ENCODE peak calls at places on chromosomes 16 and 17, in seven cellular contexts. N is Karpas-422, T is PC-9, F is MM.1S, Z is GM23338, J is HCT116, Y is PC-3. A is an unnamed sample. For H3K9me2 and H3K27me3, the result is how much of the 10 kb centered on the place peaks cover.

GRCh38 chr17:78375401-78376079 is 2.9 kb upstream of the PGS1 start:
- DNase-seq in N (no peak), T (no peak), F (no peak), Z (no peak), J (no peak), Y (peak), A (peak)

GRCh38 chr17:48389903-48390302 is 40.1 kb downstream of the SKAP1 start:
- DNase-seq in N (no peak), T (no peak), F (no peak), Z (no peak), J (no peak), Y (no peak), A (no peak)

GRCh38 chr16:66881014-66881417 is 701 bp downstream of the PDP2 start:
- DNase-seq in N (peak), T (no peak), F (no peak), Z (peak), J (no peak), Y (no peak), A (peak)

GRCh38 chr16:64481497-64481896 is 640.4 kb downstream of the CDH11 start:
- DNase-seq in N (no peak), T (no peak), F (no peak), Z (no peak), J (no peak), Y (no peak), A (no peak)

GRCh38 chr16:65667013-65667578 is 545.2 kb upstream of the CDH11 start:
- DNase-seq in N (peak), T (no peak), F (no peak), Z (peak), J (no peak), Y (peak), A (peak)

GRCh38 chr17:83089322-83090156 is 10.1 kb downstream of the METRNL start:
- DNase-seq in N (no peak), T (peak), F (no peak), Z (no peak), J (no peak), Y (peak), A (peak)

GRCh38 chr16:65318590-65319267 is 196.9 kb upstream of the CDH11 start:
- DNase-seq in N (no peak), T (no peak), F (no peak), Z (peak), J (no peak), Y (no peak), A (no peak)

GRCh38 chr17:67020293-67020766 is 24.0 kb upstream of the CACNG1 start:
- DNase-seq in N (no peak), T (no peak), F (no peak), Z (no peak), J (no peak), Y (no peak), A (no peak)

GRCh38 chr16:88448461-88449266 is 4.4 kb upstream of the ZFPM1 start:
- DNase-seq in N (no peak), T (no peak), F (no peak), Z (no peak), J (no peak), Y (no peak), A (no peak)

GRCh38 chr17:11493947-11494346 is 104.3 kb upstream of the DNAH9 start:
- DNase-seq in N (no peak), T (no peak), F (no peak), Z (no peak), J (no peak), Y (no peak), A (no peak)

GRCh38 chr16:17372383-17372782 is 98.4 kb downstream of the XYLT1 start:
- DNase-seq in N (no peak), T (no peak), F (no peak), Z (no peak), J (no peak), Y (no peak), A (peak)

GRCh38 chr16:17377360-17378324 is 93.1 kb downstream of the XYLT1 start:
- DNase-seq in N (no peak), T (no peak), F (peak), Z (no peak), J (no peak), Y (no peak), A (peak)

GRCh38 chr16:17375388-17376304 is 95.1 kb downstream of the XYLT1 start:
- DNase-seq in N (peak), T (no peak), F (no peak), Z (no peak), J (no peak), Y (no peak), A (no peak)

GRCh38 chr16:17373533-17373932 is 97.2 kb downstream of the XYLT1 start:
- DNase-seq in N (no peak), T (no peak), F (no peak), Z (no peak), J (no peak), Y (no peak), A (no peak)

GRCh38 chr16:17374668-17375255 is 96.0 kb downstream of the XYLT1 start:
- DNase-seq in N (no peak), T (no peak), F (no peak), Z (no peak), J (no peak), Y (no peak), A (no peak)
- H3K9me2 ChIP-seq in N (under half), T (under half), F (under half), Z (under half), J (under half), Y (under half), A (under half)

DNA sequence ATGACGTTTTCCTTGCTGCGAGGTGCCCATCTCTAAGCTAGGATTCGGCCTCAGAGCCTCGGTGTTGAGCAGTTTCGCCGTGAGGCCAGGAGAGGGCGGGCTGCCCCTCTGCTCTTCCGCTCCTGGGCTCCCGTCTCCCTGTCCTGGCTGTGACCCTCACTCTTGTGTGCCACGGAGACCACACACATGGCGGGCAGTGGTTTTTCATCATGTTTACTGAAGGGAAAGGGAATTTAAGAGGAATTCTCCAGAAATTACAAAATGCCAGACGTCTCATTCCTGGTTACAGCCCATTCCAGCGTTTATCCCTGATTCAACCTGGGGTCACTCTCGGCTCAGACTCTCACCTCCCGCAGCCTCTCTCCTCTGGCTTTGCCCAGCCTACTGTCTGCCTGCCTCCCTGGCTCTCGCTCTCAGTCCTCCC is 96.8 kb upstream of the ELAC2 start:
- DNase-seq in N (peak), T (no peak), F (no peak), Z (peak), J (peak), Y (peak), A (peak)
- H3K27me3 ChIP-seq in N (under half), T (under half), F (under half), Z (under half), J (under half), Y (half or more), A (under half)

GRCh38 chr17:297758-298157 is 54.8 kb downstream of the RPH3AL start:
- DNase-seq in N (no peak), T (no peak), F (no peak), Z (no peak), J (no peak), Y (no peak), A (no peak)
- H3K9me2 ChIP-seq in N (under half), T (under half), F (under half), Z (under half), J (under half), Y (under half), A (under half)

DNA sequence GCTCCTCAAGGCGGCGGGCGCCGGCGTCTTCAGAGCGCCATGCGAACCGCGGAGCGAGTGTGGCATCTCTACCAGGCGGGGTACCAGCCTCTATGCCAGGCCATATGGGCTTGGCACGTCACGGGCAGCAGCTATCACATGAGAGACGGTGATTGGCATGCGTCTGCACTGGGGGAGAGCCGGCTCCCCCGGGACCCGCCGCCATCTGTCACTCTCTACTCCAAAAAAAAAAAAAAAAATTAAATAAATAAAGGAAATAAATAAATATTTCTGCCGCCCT is at the start of gene NEUROD2:
- DNase-seq in N (no peak), T (no peak), F (no peak), Z (no peak), J (no peak), Y (no peak), A (no peak)
- H3K27me3 ChIP-seq in N (under half), T (half or more), F (half or more), Z (half or more), J (under half), Y (under half), A (half or more)

GRCh38 chr16:12416136-12416787 is 387.4 kb downstream of the CPPED1 start:
- DNase-seq in N (no peak), T (no peak), F (no peak), Z (no peak), J (no peak), Y (no peak), A (no peak)
- H3K9me2 ChIP-seq in N (under half), T (under half), F (under half), Z (under half), J (under half), Y (under half), A (under half)

GRCh38 chr17:79800325-79801155 is 3.7 kb upstream of the CBX8 start:
- DNase-seq in N (peak), T (peak), F (no peak), Z (peak), J (peak), Y (peak), A (peak)

GRCh38 chr17:79803421-79803996 is 6.6 kb upstream of the CBX8 start:
- DNase-seq in N (no peak), T (no peak), F (no peak), Z (peak), J (no peak), Y (no peak), A (no peak)

GRCh38 chr17:79802736-79803420 is 6.0 kb upstream of the CBX8 start:
- DNase-seq in N (no peak), T (no peak), F (no peak), Z (peak), J (no peak), Y (no peak), A (no peak)

GRCh38 chr17:79801156-79802038 is 4.5 kb upstream of the CBX8 start:
- DNase-seq in N (no peak), T (peak), F (no peak), Z (peak), J (peak), Y (peak), A (peak)

DNA sequence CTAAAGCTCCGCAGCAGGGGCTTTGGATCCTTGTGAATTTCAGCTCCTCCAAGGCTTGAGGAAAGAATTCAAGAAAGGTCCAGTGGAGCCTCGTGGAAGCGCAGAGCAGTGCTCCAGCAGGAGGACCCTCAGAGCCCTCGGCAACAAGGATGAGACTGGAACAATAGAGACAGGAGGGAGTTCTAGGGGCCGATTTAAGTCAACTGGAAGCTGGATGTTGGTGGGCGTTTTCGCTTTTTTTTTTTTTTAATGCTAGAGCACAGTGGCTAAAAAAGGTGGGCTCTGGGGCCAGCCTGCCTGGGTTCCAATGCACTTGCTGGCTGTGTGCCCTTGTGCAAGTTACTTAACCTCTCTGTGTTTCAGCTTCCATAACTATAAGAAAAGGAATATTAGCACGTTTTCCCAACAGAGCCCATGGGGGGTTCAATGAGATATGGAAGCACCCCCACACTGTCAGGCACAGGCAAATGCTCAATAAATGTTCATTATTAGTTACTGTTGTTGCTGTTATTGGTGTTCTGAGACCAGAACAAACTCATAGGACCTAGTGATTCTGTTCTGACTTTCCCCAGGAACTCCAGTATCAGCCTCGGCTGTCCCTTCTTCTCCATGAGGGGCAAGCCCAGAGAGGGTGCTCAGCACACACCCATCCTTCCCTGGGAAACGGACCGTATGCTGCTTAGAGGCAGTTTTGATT is 5.3 kb upstream of the CBX8 start:
- DNase-seq in N (no peak), T (no peak), F (no peak), Z (no peak), J (no peak), Y (no peak), A (no peak)
- H3K27me3 ChIP-seq in N (under half), T (under half), F (half or more), Z (half or more), J (under half), Y (half or more), A (half or more)